ENCODE peak calls at places on chromosomes 11 and 22, in nine cellular contexts. Z is tibial nerve, H is HCT116, Q is GM12891, L is A549, T is GM12878, U is K562, A is upper lobe of left lung, R is heart left ventricle. I is an unnamed sample.

GRCh38 chr11:111387318-111387863 is 8.3 kb upstream of the POU2AF1 start:
- DNase-seq in Q (no peak), H (no peak), L (no peak), Z (no peak), R (no peak), U (no peak), T (no peak), A (peak), I (no peak)

GRCh38 chr11:79342686-79343085 is 98.1 kb downstream of the TENM4 start:
- DNase-seq in L (no peak), R (no peak), U (no peak), Z (no peak), T (no peak), A (no peak), Q (no peak), H (no peak), I (no peak)

GRCh38 chr22:27394806-27395404 is 406.7 kb downstream of the MN1 start:
- DNase-seq in H (no peak), T (no peak), U (no peak), R (no peak), Q (no peak), L (no peak), Z (no peak), A (no peak), I (no peak)

GRCh38 chr22:29938285-29938693 is 55.3 kb downstream of the MTMR3 start:
- DNase-seq in Q (peak), H (no peak), R (no peak), T (peak), Z (no peak), L (no peak), U (no peak), A (no peak), I (no peak)

GRCh38 chr11:131297441-131297840 is 73.0 kb upstream of the NTM start:
- DNase-seq in L (no peak), H (no peak), Z (no peak), A (no peak), Q (no peak), R (no peak), T (no peak), U (no peak), I (no peak)

GRCh38 chr11:131025020-131025419 is 108.7 kb upstream of the SNX19 start:
- DNase-seq in U (peak), R (no peak), A (no peak), L (peak), T (no peak), H (no peak), Q (no peak), Z (no peak), I (no peak)

GRCh38 chr22:19965771-19966709 is 24.4 kb upstream of the TXNRD2 start:
- DNase-seq in U (peak), H (no peak), T (no peak), A (no peak), L (no peak), Q (no peak), Z (no peak), R (no peak), I (no peak)

GRCh38 chr11:13207665-13208594 is 69.7 kb upstream of the BMAL1 start:
- DNase-seq in L (peak), H (no peak), T (no peak), A (peak), Q (no peak), U (peak), Z (peak), R (peak), I (no peak)

GRCh38 chr11:28606930-28607329 is 498.7 kb downstream of the METTL15 start:
- DNase-seq in H (no peak), R (no peak), A (no peak), T (no peak), Q (no peak), Z (no peak), L (no peak), U (no peak), I (no peak)

DNA sequence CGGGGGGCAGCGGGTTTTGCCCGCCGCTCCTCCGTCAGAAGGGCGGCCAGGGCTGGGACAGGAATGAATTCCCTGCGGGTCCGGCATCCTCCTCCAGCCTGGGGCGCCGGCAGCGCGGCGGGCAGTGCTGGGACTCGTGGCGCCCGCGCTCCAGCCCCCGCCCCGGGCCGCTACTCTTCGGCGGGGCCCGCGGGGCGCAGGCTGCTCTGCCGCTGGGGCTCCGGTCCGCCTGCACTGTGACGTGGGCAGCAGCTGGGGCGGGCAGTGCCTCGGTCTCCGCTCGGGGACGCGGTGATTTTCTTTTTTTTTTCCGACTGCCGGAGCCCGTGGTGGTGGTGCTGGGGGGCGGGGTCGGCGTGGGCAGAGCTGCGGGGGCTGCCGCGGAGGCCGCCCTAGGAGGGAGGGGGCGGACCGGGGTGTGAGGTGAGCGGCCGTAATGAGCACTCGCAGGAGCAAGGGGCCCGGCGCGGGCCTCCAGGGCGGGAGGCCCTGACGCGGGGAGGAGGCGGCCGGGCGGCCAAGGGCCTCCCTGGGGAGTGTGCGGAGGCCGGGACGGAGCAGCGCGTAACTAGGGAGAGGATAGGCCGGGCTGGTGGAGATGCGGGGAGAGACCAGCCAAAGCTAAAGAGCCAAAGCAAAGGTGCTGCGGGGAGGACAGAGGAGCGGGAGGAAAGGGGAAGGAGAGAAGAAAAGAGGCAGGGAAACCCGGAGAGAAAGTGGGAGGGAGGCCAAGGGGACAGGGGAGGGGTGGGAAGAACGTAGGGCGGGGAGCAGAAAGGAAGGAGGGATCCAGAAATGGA is 73.3 kb upstream of the ZBED5 start:
- DNase-seq in Z (peak), A (peak), R (peak), U (peak), T (no peak), H (no peak), L (peak), Q (peak), I (peak)
- TF ChIP-seq POLR2A in Z (no peak), A (no peak), R (no peak), U (peak), T (no peak), H (no peak), L (peak), Q (no peak), I (no peak)

GRCh38 chr11:32138902-32139301 is 48.0 kb downstream of the RCN1 start:
- DNase-seq in H (no peak), Z (no peak), U (no peak), T (no peak), A (peak), R (no peak), L (no peak), Q (no peak), I (no peak)
- TF ChIP-seq POLR2A in H (no peak), Z (no peak), U (no peak), T (no peak), A (no peak), R (no peak), L (no peak), Q (no peak), I (no peak)

DNA sequence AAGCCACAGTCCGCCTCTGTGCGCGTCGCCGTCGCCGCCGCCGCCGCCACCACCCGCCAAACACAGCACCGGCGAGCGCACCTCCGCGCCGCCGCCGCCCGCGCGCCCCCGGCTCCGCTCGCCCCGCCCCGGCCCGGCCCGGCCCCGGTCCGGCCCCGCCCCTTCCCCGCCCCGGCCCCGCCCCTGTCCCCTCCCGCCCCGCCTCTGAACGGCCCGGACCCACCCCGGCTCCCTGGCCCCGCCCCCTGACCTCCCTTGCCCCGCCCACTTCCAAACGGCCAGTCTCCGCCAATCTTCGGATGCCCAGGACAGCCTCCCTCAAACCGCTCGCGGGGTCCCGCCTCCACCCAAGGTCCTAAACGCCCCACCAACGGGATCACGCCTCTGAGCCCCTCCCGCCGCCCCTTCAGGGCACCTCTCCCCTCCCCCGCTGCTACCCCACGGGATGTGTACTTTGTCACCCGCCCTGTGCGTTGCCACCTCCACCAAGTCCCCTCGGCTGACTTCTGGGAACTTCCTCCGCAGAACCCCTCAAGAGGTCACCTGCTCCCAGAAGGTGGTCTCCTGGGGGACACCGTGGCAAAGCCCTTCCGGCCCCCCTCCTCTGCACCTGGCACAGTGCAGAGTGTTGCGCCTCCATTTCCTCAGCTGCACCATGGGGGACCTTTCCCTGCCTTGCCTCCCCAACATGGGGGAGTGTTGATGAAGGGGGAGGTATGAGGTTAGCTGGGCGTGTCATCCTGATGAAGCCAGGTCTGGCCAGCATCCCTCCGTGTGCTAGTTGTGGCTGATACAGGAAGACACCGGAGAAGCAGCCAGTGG is at the start of gene KIAA0930:
- DNase-seq in R (peak), L (peak), Q (peak), U (peak), Z (peak), A (peak), H (peak), T (no peak), I (peak)
- TF ChIP-seq POLR2A in R (no peak), L (peak), Q (no peak), U (no peak), Z (no peak), A (no peak), H (no peak), T (peak), I (no peak)

GRCh38 chr11:67632175-67632981 is 2.6 kb upstream of the NUDT8 start:
- DNase-seq in A (no peak), H (no peak), T (no peak), R (no peak), Z (no peak), U (no peak), L (no peak), Q (no peak), I (peak)
- TF ChIP-seq POLR2A in A (no peak), H (no peak), T (no peak), R (no peak), Z (no peak), U (no peak), L (no peak), Q (no peak), I (no peak)

GRCh38 chr11:74170694-74171629 is at the start of the genes C2CD3 and PPME1:
- DNase-seq in H (peak), U (peak), Z (peak), T (peak), A (peak), L (peak), R (peak), Q (peak), I (peak)
- TF ChIP-seq POLR2A in H (peak), U (peak), Z (peak), T (peak), A (peak), L (peak), R (no peak), Q (peak), I (peak)

GRCh38 chr11:67055812-67056211 is 835 bp upstream of the RHOD start:
- DNase-seq in R (no peak), L (no peak), U (no peak), Z (no peak), H (no peak), Q (no peak), A (peak), T (no peak), I (peak)

GRCh38 chr11:67058506-67058905 is 1.9 kb downstream of the RHOD start:
- DNase-seq in H (no peak), Z (no peak), A (no peak), U (no peak), L (no peak), T (no peak), Q (no peak), R (no peak), I (no peak)

GRCh38 chr11:67056267-67056639 is 394 bp upstream of the RHOD start:
- DNase-seq in H (no peak), T (no peak), R (no peak), Q (no peak), Z (no peak), L (no peak), A (no peak), U (no peak), I (no peak)

GRCh38 chr11:67057410-67057757 is 737 bp downstream of the RHOD start:
- DNase-seq in Z (no peak), A (no peak), H (no peak), R (no peak), T (no peak), U (no peak), Q (no peak), L (no peak), I (no peak)

DNA sequence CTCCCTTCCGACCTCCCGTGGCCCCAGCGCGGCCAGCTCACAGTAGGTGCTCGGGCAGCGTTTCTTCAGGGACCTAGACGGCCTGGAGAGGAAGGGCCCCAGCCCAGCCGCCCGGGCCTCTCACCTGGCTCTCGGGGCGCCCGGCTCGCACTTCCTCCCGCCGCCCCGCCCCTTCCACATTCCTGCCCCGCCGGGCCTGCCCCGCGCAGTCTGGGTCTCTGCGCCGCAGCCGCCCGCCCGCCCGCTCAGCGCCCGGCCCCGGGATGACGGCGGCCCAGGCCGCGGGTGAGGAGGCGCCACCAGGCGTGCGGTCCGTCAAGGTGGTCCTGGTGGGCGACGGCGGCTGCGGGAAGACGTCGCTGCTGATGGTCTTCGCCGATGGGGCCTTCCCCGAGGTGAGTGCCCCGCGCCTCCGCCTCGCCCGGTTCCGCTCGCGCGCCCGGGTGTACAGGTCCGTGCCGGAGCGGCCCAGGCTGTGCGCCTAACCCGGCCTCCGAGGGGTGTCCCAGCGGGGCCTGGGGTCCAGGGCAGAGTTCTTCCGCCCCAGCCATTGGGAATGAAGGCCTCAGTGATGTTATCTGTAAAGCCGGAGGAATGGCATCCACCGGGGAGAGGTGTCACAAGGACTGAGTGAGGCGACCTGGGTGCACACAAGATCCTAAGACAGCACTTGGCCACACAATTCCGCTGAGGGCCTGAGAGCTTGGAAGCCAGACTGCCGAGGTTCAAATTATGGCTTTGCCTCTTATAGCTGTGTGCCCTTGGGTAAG is at the start of gene RHOD:
- DNase-seq in Q (peak), T (no peak), H (no peak), A (peak), U (no peak), L (no peak), Z (no peak), R (peak), I (peak)
- TF ChIP-seq POLR2A in Q (no peak), T (no peak), H (peak), A (no peak), U (no peak), L (no peak), Z (no peak), R (no peak), I (no peak)

DNA sequence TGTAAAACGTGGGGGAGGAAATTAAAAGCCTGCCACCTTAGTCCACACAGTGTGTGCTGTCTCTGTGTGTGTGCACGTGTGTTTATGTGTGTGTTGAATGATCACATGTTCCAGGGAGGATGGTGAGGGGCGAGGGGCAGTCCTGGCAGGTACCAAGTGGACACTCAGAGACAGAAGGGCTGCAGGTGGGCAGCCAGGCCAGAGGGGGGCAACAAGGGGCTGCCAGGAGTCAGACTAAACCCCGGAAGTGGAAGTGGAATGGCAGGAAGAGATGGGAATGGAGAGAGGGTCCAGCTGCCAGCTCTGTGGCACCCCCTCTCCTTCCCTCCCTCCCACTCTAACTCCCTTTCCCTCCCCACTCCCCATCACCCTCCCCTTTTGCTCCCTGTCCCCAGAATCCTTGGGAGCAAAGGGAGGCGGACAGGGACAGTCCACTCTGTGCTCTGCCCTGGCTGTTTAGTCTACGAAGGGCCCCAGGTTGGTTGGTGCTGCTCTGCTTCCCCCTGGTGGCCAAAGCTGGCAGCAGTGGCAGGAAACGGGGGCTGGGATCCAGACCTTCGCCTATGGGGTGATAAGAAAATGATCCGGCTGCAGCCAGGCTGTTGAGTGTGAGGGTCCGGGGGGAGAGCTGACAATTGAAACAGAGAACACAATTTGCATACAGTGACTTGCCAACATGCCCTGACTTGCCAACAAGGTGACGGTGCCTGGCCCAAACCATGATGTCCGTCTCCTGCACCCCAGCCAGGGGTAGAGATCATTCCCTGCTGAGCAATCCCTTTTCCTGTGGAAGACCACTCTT is 24.4 kb downstream of the P2RY2 start:
- DNase-seq in R (peak), T (peak), A (peak), Z (peak), L (peak), U (peak), H (peak), Q (peak), I (peak)
- TF ChIP-seq POLR2A in R (no peak), T (peak), A (no peak), Z (no peak), L (no peak), U (no peak), H (no peak), Q (no peak), I (no peak)

DNA sequence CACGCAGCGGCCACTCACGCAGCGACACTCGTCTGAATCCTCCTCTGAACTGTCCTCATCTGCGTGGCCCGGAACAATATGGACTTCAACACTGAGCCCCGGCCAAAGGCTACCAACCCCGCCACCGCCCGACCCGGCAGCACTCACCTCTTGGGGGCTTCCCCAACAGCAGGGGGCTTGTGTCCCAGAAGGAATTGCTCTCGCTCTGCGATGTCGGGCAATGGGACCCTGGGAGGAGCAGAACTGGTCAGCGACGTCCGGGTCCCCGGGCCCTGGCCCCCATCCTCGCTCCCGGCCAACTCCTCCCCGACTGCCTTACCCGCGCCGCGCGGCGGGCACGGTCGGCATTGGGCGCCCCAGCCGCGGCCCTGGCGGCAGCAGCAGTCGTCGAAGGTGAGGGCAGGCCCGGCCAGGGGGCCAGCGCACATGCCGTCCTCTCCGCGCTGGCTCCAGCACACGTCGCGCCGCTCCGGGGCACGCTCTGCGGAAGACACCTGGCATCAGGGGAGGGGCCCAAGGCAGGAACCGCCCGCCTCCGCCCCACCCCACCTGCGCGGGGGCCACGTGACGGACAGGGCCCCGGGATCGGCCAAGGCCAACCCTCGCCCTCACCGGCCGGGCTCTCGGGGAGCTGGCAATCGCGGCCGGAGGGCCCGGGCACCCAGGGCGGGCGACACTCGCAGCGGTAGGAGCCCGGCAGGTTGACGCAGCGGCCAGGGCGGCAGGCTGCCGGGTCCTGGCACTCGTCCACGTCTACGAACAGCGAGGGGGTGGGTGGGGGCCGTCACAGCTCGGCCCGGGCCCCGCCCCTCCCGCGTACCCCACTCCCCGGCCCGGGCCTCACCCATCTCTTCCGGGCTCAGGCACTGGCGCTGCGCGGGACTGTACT is 14.8 kb downstream of the SCYL1 start:
- DNase-seq in Z (no peak), Q (peak), T (no peak), U (no peak), H (peak), R (no peak), A (peak), L (no peak), I (peak)
- TF ChIP-seq POLR2A in Z (no peak), Q (no peak), T (no peak), U (no peak), H (peak), R (no peak), A (no peak), L (no peak), I (no peak)

GRCh38 chr11:64241430-64242153 is 697 bp downstream of the FKBP2 start:
- DNase-seq in H (peak), A (peak), U (peak), R (peak), T (no peak), Q (peak), L (peak), Z (peak), I (no peak)
- TF ChIP-seq POLR2A in H (peak), A (no peak), U (peak), R (no peak), T (peak), Q (peak), L (peak), Z (peak), I (no peak)

I was measured in breast epithelium.